ENCODE peak calls at places on chromosomes 3 and 15, in four cellular contexts. L is foreskin fibroblast, D is COLO829, G is mucosa of gallbladder. T is an unnamed sample.

GRCh38 chr15:37041042-37041441 is 59.3 kb downstream of the MEIS2 start:
- DNase-seq in L (no peak), D (no peak), G (no peak), T (no peak)

GRCh38 chr3:122689587-122689986 is 8.9 kb downstream of the PARP14 start:
- DNase-seq in D (no peak), G (no peak), L (peak; percentile 44), T (no peak)

GRCh38 chr3:29324180-29324651 is 43.3 kb downstream of the RBMS3 start:
- DNase-seq in G (peak; percentile 59), L (peak; percentile 86), D (no peak), T (peak; percentile 11)

GRCh38 chr3:190010486-190010885 is 110.2 kb downstream of the P3H2 start:
- DNase-seq in G (no peak), L (no peak), D (no peak), T (no peak)

GRCh38 chr3:141452045-141452444 is 34.8 kb upstream of the RASA2 start:
- DNase-seq in D (peak; percentile 79), G (no peak), L (peak; percentile 84), T (peak; percentile 66)

GRCh38 chr15:52255008-52255407 is 40.6 kb downstream of the MYO5C start:
- DNase-seq in D (no peak), G (no peak), L (peak; percentile 80), T (no peak)

GRCh38 chr3:48798998-48799397 is 48.7 kb downstream of the PRKAR2A start:
- DNase-seq in G (peak; percentile 48), D (no peak), L (no peak), T (no peak)

GRCh38 chr3:149330609-149331008 is 2.8 kb downstream of the TM4SF18 start:
- DNase-seq in D (no peak), G (peak; percentile 44), L (peak; percentile 54), T (no peak)

GRCh38 chr15:41161736-41162135 is 45.7 kb upstream of the INO80 start:
- DNase-seq in D (no peak), G (no peak), L (no peak), T (no peak)

GRCh38 chr15:51390239-51390931 is 48.9 kb downstream of the GLDN start:
- DNase-seq in G (no peak), D (no peak), L (no peak), T (no peak)

GRCh38 chr3:43191116-43191515 is 85.2 kb upstream of the POMGNT2 start:
- DNase-seq in G (no peak), L (no peak), D (no peak), T (no peak)

GRCh38 chr3:125525153-125525552 is 5.2 kb upstream of the SNX4 start:
- DNase-seq in L (no peak), D (no peak), G (no peak), T (no peak)

GRCh38 chr3:60160792-60161175 is 1090.5 kb downstream of the FHIT start:
- DNase-seq in L (peak; percentile 0), D (no peak), G (no peak), T (no peak)

GRCh38 chr3:149134560-149134959 is 5.1 kb downstream of the HPS3 start:
- DNase-seq in D (no peak), G (peak; percentile 54), L (peak; percentile 18), T (peak; percentile 67)

GRCh38 chr3:11600501-11601282 is 43.0 kb downstream of the VGLL4 start:
- DNase-seq in G (peak; percentile 81), D (peak; percentile 57), L (peak; percentile 98), T (peak; percentile 87)

GRCh38 chr15:40369971-40370370 is 12.0 kb downstream of the DISP2 start:
- DNase-seq in D (no peak), G (no peak), L (no peak), T (no peak)

GRCh38 chr3:125358923-125359322 is 16.2 kb downstream of the ZNF148 start:
- DNase-seq in G (no peak), L (no peak), D (no peak), T (no peak)

GRCh38 chr15:77507911-77508310 is 87.2 kb downstream of the HMG20A start:
- DNase-seq in G (peak; percentile 40), L (peak; percentile 63), D (peak; percentile 90), T (peak; percentile 90)

GRCh38 chr3:119015942-119016341 is 18.7 kb downstream of the IGSF11 start:
- DNase-seq in G (no peak), L (no peak), D (no peak), T (no peak)

GRCh38 chr3:185537369-185537970 is 14.9 kb downstream of the LIPH start:
- DNase-seq in L (peak; percentile 78), G (peak; percentile 86), D (no peak), T (peak; percentile 25)

GRCh38 chr3:171878441-171879225 is 35.5 kb downstream of the TMEM212 start:
- DNase-seq in D (no peak), L (no peak), G (no peak), T (no peak)

GRCh38 chr15:72796515-72797337 is 13.2 kb upstream of the ADPGK start:
- DNase-seq in L (peak; percentile 58), D (no peak), G (peak; percentile 42), T (peak; percentile 34)

GRCh38 chr3:111999924-112000835 is 1.5 kb downstream of the TAGLN3 start:
- DNase-seq in L (no peak), D (no peak), G (no peak), T (no peak)